ENCODE peak calls at places on chromosomes 12 and 14, in nine cellular contexts. One of them, this sample, is unnamed.

GRCh38 chr12:132449565-132450390 is 40.2 kb upstream of the FBRSL1 start:
- DNase-seq in MM.1S: peak; percentile 49
- DNase-seq in tibial nerve: no peak
- DNase-seq in A549: no peak
- DNase-seq in colonic mucosa: no peak
- DNase-seq in lower lobe of right lung: no peak
- DNase-seq in CD4-positive, alpha-beta memory T cell: no peak
- DNase-seq in fibroblast of lung: no peak
- DNase-seq in left ventricle myocardium inferior: no peak
- DNase-seq in this sample: no peak

GRCh38 chr14:83172363-83172762 is 1638.7 kb upstream of the SEL1L start:
- DNase-seq in colonic mucosa: no peak
- DNase-seq in A549: no peak
- DNase-seq in lower lobe of right lung: no peak
- DNase-seq in left ventricle myocardium inferior: no peak
- DNase-seq in CD4-positive, alpha-beta memory T cell: no peak
- DNase-seq in MM.1S: no peak
- DNase-seq in tibial nerve: no peak
- DNase-seq in fibroblast of lung: peak; percentile 8
- DNase-seq in this sample: no peak

GRCh38 chr12:131197490-131197889 is 243.8 kb downstream of the ADGRD1 start:
- DNase-seq in CD4-positive, alpha-beta memory T cell: no peak
- DNase-seq in MM.1S: no peak
- DNase-seq in fibroblast of lung: no peak
- DNase-seq in left ventricle myocardium inferior: no peak
- DNase-seq in tibial nerve: no peak
- DNase-seq in colonic mucosa: peak; percentile 8
- DNase-seq in lower lobe of right lung: no peak
- DNase-seq in A549: no peak
- DNase-seq in this sample: no peak

GRCh38 chr12:16613199-16613598 is 7.2 kb upstream of the LMO3 start:
- DNase-seq in left ventricle myocardium inferior: no peak
- DNase-seq in A549: no peak
- DNase-seq in tibial nerve: no peak
- DNase-seq in fibroblast of lung: peak; percentile 41
- DNase-seq in lower lobe of right lung: no peak
- DNase-seq in colonic mucosa: no peak
- DNase-seq in CD4-positive, alpha-beta memory T cell: no peak
- DNase-seq in MM.1S: no peak
- DNase-seq in this sample: no peak

GRCh38 chr12:2988494-2988893 is 29.3 kb downstream of the TEAD4 start:
- DNase-seq in fibroblast of lung: no peak
- DNase-seq in colonic mucosa: no peak
- DNase-seq in lower lobe of right lung: no peak
- DNase-seq in MM.1S: no peak
- DNase-seq in CD4-positive, alpha-beta memory T cell: no peak
- DNase-seq in left ventricle myocardium inferior: no peak
- DNase-seq in tibial nerve: no peak
- DNase-seq in A549: no peak
- DNase-seq in this sample: peak; percentile 45

GRCh38 chr12:93793983-93794382 is 116.8 kb downstream of the CRADD start:
- DNase-seq in CD4-positive, alpha-beta memory T cell: no peak
- DNase-seq in fibroblast of lung: peak; percentile 92
- DNase-seq in left ventricle myocardium inferior: no peak
- DNase-seq in tibial nerve: no peak
- DNase-seq in lower lobe of right lung: no peak
- DNase-seq in colonic mucosa: no peak
- DNase-seq in MM.1S: no peak
- DNase-seq in A549: no peak
- DNase-seq in this sample: no peak

GRCh38 chr12:70448371-70448770 is 82.3 kb downstream of the KCNMB4 start:
- DNase-seq in CD4-positive, alpha-beta memory T cell: no peak
- DNase-seq in fibroblast of lung: no peak
- DNase-seq in lower lobe of right lung: no peak
- DNase-seq in colonic mucosa: no peak
- DNase-seq in MM.1S: no peak
- DNase-seq in left ventricle myocardium inferior: no peak
- DNase-seq in A549: no peak
- DNase-seq in tibial nerve: no peak
- DNase-seq in this sample: no peak

GRCh38 chr12:98591209-98591608 is 2.3 kb upstream of the SLC25A3 start:
- DNase-seq in tibial nerve: no peak
- DNase-seq in CD4-positive, alpha-beta memory T cell: no peak
- DNase-seq in lower lobe of right lung: no peak
- DNase-seq in fibroblast of lung: peak; percentile 28
- DNase-seq in MM.1S: no peak
- DNase-seq in A549: no peak
- DNase-seq in colonic mucosa: no peak
- DNase-seq in left ventricle myocardium inferior: no peak
- DNase-seq in this sample: no peak

GRCh38 chr14:37384870-37385596 is 187.3 kb downstream of the MIPOL1 start:
- DNase-seq in A549: no peak
- DNase-seq in colonic mucosa: peak; percentile 49
- DNase-seq in MM.1S: peak; percentile 77
- DNase-seq in tibial nerve: no peak
- DNase-seq in left ventricle myocardium inferior: no peak
- DNase-seq in CD4-positive, alpha-beta memory T cell: no peak
- DNase-seq in lower lobe of right lung: no peak
- DNase-seq in fibroblast of lung: no peak
- DNase-seq in this sample: no peak

GRCh38 chr14:50603565-50603964 is 43.6 kb downstream of the ATL1 start:
- DNase-seq in left ventricle myocardium inferior: no peak
- DNase-seq in colonic mucosa: no peak
- DNase-seq in tibial nerve: no peak
- DNase-seq in MM.1S: no peak
- DNase-seq in CD4-positive, alpha-beta memory T cell: no peak
- DNase-seq in A549: no peak
- DNase-seq in lower lobe of right lung: no peak
- DNase-seq in fibroblast of lung: no peak
- DNase-seq in this sample: no peak

GRCh38 chr12:98998697-98999299 is 353.7 kb downstream of the APAF1 start:
- DNase-seq in left ventricle myocardium inferior: no peak
- DNase-seq in A549: peak; percentile 73
- DNase-seq in tibial nerve: no peak
- DNase-seq in lower lobe of right lung: no peak
- DNase-seq in MM.1S: peak; percentile 68
- DNase-seq in CD4-positive, alpha-beta memory T cell: no peak
- DNase-seq in fibroblast of lung: peak; percentile 67
- DNase-seq in colonic mucosa: no peak
- DNase-seq in this sample: peak; percentile 62

GRCh38 chr12:16086462-16086861 is 175.3 kb downstream of the DERA start:
- DNase-seq in colonic mucosa: no peak
- DNase-seq in CD4-positive, alpha-beta memory T cell: no peak
- DNase-seq in MM.1S: no peak
- DNase-seq in left ventricle myocardium inferior: no peak
- DNase-seq in tibial nerve: no peak
- DNase-seq in fibroblast of lung: no peak
- DNase-seq in A549: no peak
- DNase-seq in lower lobe of right lung: no peak
- DNase-seq in this sample: no peak

GRCh38 chr14:81005540-81006228 is 50.3 kb downstream of the TSHR start:
- DNase-seq in colonic mucosa: no peak
- DNase-seq in CD4-positive, alpha-beta memory T cell: no peak
- DNase-seq in A549: no peak
- DNase-seq in lower lobe of right lung: no peak
- DNase-seq in MM.1S: no peak
- DNase-seq in fibroblast of lung: no peak
- DNase-seq in tibial nerve: no peak
- DNase-seq in left ventricle myocardium inferior: no peak
- DNase-seq in this sample: no peak

GRCh38 chr12:49795654-49796105 is 32.5 kb downstream of the NCKAP5L start:
- DNase-seq in CD4-positive, alpha-beta memory T cell: no peak
- DNase-seq in lower lobe of right lung: no peak
- DNase-seq in A549: no peak
- DNase-seq in fibroblast of lung: no peak
- DNase-seq in colonic mucosa: no peak
- DNase-seq in left ventricle myocardium inferior: no peak
- DNase-seq in MM.1S: no peak
- DNase-seq in tibial nerve: no peak
- DNase-seq in this sample: no peak

GRCh38 chr12:131547560-131547959 is 163.3 kb upstream of the SFSWAP start:
- DNase-seq in lower lobe of right lung: no peak
- DNase-seq in colonic mucosa: no peak
- DNase-seq in left ventricle myocardium inferior: no peak
- DNase-seq in CD4-positive, alpha-beta memory T cell: no peak
- DNase-seq in A549: no peak
- DNase-seq in fibroblast of lung: no peak
- DNase-seq in MM.1S: no peak
- DNase-seq in tibial nerve: no peak
- DNase-seq in this sample: no peak

GRCh38 chr12:114913871-114914801 is 230.2 kb upstream of the TBX3 start:
- DNase-seq in colonic mucosa: no peak
- DNase-seq in A549: peak; percentile 44
- DNase-seq in tibial nerve: no peak
- DNase-seq in left ventricle myocardium inferior: no peak
- DNase-seq in fibroblast of lung: peak; percentile 81
- DNase-seq in MM.1S: no peak
- DNase-seq in lower lobe of right lung: no peak
- DNase-seq in CD4-positive, alpha-beta memory T cell: no peak
- DNase-seq in this sample: no peak

GRCh38 chr14:95149441-95149840 is 7.9 kb downstream of the DICER1 start:
- DNase-seq in lower lobe of right lung: no peak
- DNase-seq in fibroblast of lung: no peak
- DNase-seq in tibial nerve: no peak
- DNase-seq in A549: no peak
- DNase-seq in left ventricle myocardium inferior: no peak
- DNase-seq in colonic mucosa: no peak
- DNase-seq in CD4-positive, alpha-beta memory T cell: no peak
- DNase-seq in MM.1S: no peak
- DNase-seq in this sample: no peak
- H3K4me1 ChIP-seq in lower lobe of right lung: peaks cover 87% of the 10 kb centered on the region
- H3K4me1 ChIP-seq in fibroblast of lung: no peaks in the 10 kb centered on the region
- H3K4me1 ChIP-seq in tibial nerve: peaks cover 32% of the 10 kb centered on the region
- H3K4me1 ChIP-seq in A549: peaks cover 21% of the 10 kb centered on the region
- H3K4me1 ChIP-seq in left ventricle myocardium inferior: peaks cover 74% of the 10 kb centered on the region
- H3K4me1 ChIP-seq in colonic mucosa: peaks cover 5% of the 10 kb centered on the region
- H3K4me1 ChIP-seq in CD4-positive, alpha-beta memory T cell: peaks cover 54% of the 10 kb centered on the region
- H3K4me1 ChIP-seq in MM.1S: no peaks in the 10 kb centered on the region
- H3K4me1 ChIP-seq in this sample: peaks cover 18% of the 10 kb centered on the region

GRCh38 chr12:52579468-52580450 is 6.1 kb upstream of the KRT74 start:
- DNase-seq in left ventricle myocardium inferior: no peak
- DNase-seq in lower lobe of right lung: no peak
- DNase-seq in tibial nerve: no peak
- DNase-seq in MM.1S: no peak
- DNase-seq in A549: no peak
- DNase-seq in fibroblast of lung: no peak
- DNase-seq in CD4-positive, alpha-beta memory T cell: no peak
- DNase-seq in colonic mucosa: no peak
- DNase-seq in this sample: no peak
- H3K4me3 ChIP-seq in left ventricle myocardium inferior: no peak overlapping the region
- H3K4me3 ChIP-seq in lower lobe of right lung: no peak overlapping the region
- H3K4me3 ChIP-seq in tibial nerve: no peak overlapping the region
- H3K4me3 ChIP-seq in MM.1S: no peak overlapping the region
- H3K4me3 ChIP-seq in A549: no peak overlapping the region
- H3K4me3 ChIP-seq in fibroblast of lung: no peak overlapping the region
- H3K4me3 ChIP-seq in CD4-positive, alpha-beta memory T cell: no peak overlapping the region
- H3K4me3 ChIP-seq in colonic mucosa: no peak overlapping the region
- H3K4me3 ChIP-seq in this sample: no peak overlapping the region

GRCh38 chr14:68655021-68655811 is 137.7 kb downstream of the ZFP36L1 start:
- DNase-seq in fibroblast of lung: peak; percentile 51
- DNase-seq in left ventricle myocardium inferior: no peak
- DNase-seq in CD4-positive, alpha-beta memory T cell: no peak
- DNase-seq in tibial nerve: no peak
- DNase-seq in lower lobe of right lung: no peak
- DNase-seq in colonic mucosa: no peak
- DNase-seq in A549: no peak
- DNase-seq in MM.1S: no peak
- DNase-seq in this sample: no peak
- H3K4me1 ChIP-seq in fibroblast of lung: peaks cover 29% of the 10 kb centered on the region
- H3K4me1 ChIP-seq in left ventricle myocardium inferior: peaks cover 61% of the 10 kb centered on the region
- H3K4me1 ChIP-seq in CD4-positive, alpha-beta memory T cell: peaks cover 10% of the 10 kb centered on the region
- H3K4me1 ChIP-seq in tibial nerve: peaks cover 31% of the 10 kb centered on the region
- H3K4me1 ChIP-seq in lower lobe of right lung: peaks cover 40% of the 10 kb centered on the region
- H3K4me1 ChIP-seq in colonic mucosa: no peaks in the 10 kb centered on the region
- H3K4me1 ChIP-seq in A549: peaks cover 31% of the 10 kb centered on the region
- H3K4me1 ChIP-seq in MM.1S: no peaks in the 10 kb centered on the region
- H3K4me1 ChIP-seq in this sample: no peaks in the 10 kb centered on the region

GRCh38 chr12:4723226-4723625 is 3.0 kb downstream of the GALNT8 start:
- DNase-seq in lower lobe of right lung: no peak
- DNase-seq in A549: no peak
- DNase-seq in left ventricle myocardium inferior: no peak
- DNase-seq in fibroblast of lung: no peak
- DNase-seq in CD4-positive, alpha-beta memory T cell: no peak
- DNase-seq in MM.1S: no peak
- DNase-seq in colonic mucosa: peak; percentile 71
- DNase-seq in tibial nerve: no peak
- DNase-seq in this sample: no peak

GRCh38 chr12:4725057-4725456 is 4.9 kb downstream of the GALNT8 start:
- DNase-seq in colonic mucosa: no peak
- DNase-seq in left ventricle myocardium inferior: no peak
- DNase-seq in fibroblast of lung: no peak
- DNase-seq in tibial nerve: no peak
- DNase-seq in A549: no peak
- DNase-seq in MM.1S: no peak
- DNase-seq in lower lobe of right lung: no peak
- DNase-seq in CD4-positive, alpha-beta memory T cell: no peak
- DNase-seq in this sample: no peak

GRCh38 chr12:4720637-4720995 is 416 bp downstream of the GALNT8 start:
- DNase-seq in colonic mucosa: peak; percentile 59
- DNase-seq in lower lobe of right lung: no peak
- DNase-seq in A549: no peak
- DNase-seq in MM.1S: no peak
- DNase-seq in CD4-positive, alpha-beta memory T cell: no peak
- DNase-seq in fibroblast of lung: no peak
- DNase-seq in left ventricle myocardium inferior: no peak
- DNase-seq in tibial nerve: no peak
- DNase-seq in this sample: no peak

GRCh38 chr12:4717806-4718205 is 2.4 kb upstream of the GALNT8 start:
- DNase-seq in fibroblast of lung: no peak
- DNase-seq in A549: no peak
- DNase-seq in colonic mucosa: no peak
- DNase-seq in tibial nerve: no peak
- DNase-seq in CD4-positive, alpha-beta memory T cell: no peak
- DNase-seq in lower lobe of right lung: no peak
- DNase-seq in MM.1S: no peak
- DNase-seq in left ventricle myocardium inferior: no peak
- DNase-seq in this sample: no peak

DNA sequence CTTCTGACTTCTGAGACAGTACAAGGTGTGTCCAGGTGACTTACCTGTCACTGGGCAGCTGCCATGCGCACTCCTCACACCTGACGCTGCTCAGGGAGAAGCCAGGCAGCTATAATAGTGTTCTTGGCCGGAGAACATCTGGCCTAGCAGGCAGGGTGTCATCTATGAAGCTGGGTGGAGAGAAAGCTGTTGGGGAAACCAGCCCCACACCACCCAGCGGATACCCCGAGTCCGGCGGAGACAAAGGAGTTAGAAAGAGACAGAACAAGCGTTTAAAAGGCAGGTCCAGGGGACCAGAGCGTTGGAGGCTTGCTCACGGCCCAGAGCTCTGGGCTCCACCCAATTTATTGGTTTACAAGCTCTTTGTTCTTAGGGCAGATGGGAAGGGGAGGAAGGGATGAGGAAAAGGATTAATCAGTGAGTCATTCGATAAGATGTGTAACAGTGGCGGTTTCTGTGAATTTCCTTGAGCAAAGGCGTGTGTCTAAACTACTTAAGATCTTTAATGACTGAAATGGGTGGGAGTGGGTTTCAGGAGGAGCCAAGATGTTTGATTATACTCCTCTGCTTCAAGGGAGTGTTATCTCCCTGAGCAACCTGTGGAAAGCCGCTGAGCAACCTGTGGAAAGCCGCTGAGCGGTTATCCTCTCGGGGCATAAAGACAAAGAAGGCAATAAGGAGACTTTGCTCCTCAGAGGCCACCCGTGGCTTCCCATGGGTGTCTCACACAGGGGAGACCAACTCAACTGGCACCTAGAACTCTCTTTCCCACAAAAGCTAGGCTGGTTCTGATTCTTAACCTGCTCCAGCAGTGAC is at the start of gene GALNT8:
- DNase-seq in A549: no peak
- DNase-seq in colonic mucosa: peak; percentile 74
- DNase-seq in CD4-positive, alpha-beta memory T cell: no peak
- DNase-seq in fibroblast of lung: no peak
- DNase-seq in tibial nerve: no peak
- DNase-seq in lower lobe of right lung: no peak
- DNase-seq in MM.1S: no peak
- DNase-seq in left ventricle myocardium inferior: no peak
- DNase-seq in this sample: no peak
- H3K4me3 ChIP-seq in A549: no peak within 1 kb of the TSS
- H3K4me3 ChIP-seq in colonic mucosa: peak within 1 kb of the TSS; percentile 28
- H3K4me3 ChIP-seq in CD4-positive, alpha-beta memory T cell: no peak within 1 kb of the TSS
- H3K4me3 ChIP-seq in fibroblast of lung: no peak within 1 kb of the TSS
- H3K4me3 ChIP-seq in tibial nerve: no peak within 1 kb of the TSS
- H3K4me3 ChIP-seq in lower lobe of right lung: no peak within 1 kb of the TSS
- H3K4me3 ChIP-seq in MM.1S: no peak within 1 kb of the TSS
- H3K4me3 ChIP-seq in left ventricle myocardium inferior: no peak within 1 kb of the TSS
- H3K4me3 ChIP-seq in this sample: no peak within 1 kb of the TSS

This sample was measured in HAP-1.